ENCODE peak calls at places on chromosomes 5 and 9, in four cellular contexts. S is HCT116, D is HL-60, L is GM23338. V is an unnamed sample.

GRCh38 chr5:66655395-66656324 is 59.5 kb downstream of the MAST4 start:
- DNase-seq in L (peak), D (no peak), S (no peak), V (no peak)

GRCh38 chr5:64690417-64691151 is at the start of gene SHISAL2B:
- DNase-seq in L (peak), S (no peak), D (peak), V (no peak)

GRCh38 chr5:154302181-154302580 is 111.6 kb downstream of the GALNT10 start:
- DNase-seq in D (no peak), S (no peak), L (no peak), V (no peak)

GRCh38 chr5:53087596-53087995 is 22.0 kb downstream of the MOCS2 start:
- DNase-seq in D (no peak), S (no peak), L (no peak), V (no peak)

GRCh38 chr5:53733853-53734252 is 173.4 kb downstream of the NDUFS4 start:
- DNase-seq in S (peak), L (peak), D (no peak), V (no peak)

GRCh38 chr9:32423371-32423770 is 38.9 kb downstream of the ACO1 start:
- DNase-seq in L (no peak), S (no peak), D (no peak), V (no peak)

GRCh38 chr5:74631088-74631960 is 9.2 kb downstream of the ENC1 start:
- DNase-seq in L (peak), S (no peak), D (peak), V (peak)

GRCh38 chr5:59158165-59158564 is 575.3 kb downstream of the RAB3C start:
- DNase-seq in L (no peak), D (no peak), S (no peak), V (no peak)

GRCh38 chr5:52457808-52458207 is 329.9 kb upstream of the ITGA1 start:
- DNase-seq in S (no peak), D (no peak), L (peak), V (no peak)

GRCh38 chr9:104810421-104811339 is 46.8 kb downstream of the NIPSNAP3B start:
- DNase-seq in L (peak), D (no peak), S (no peak), V (peak)

DNA sequence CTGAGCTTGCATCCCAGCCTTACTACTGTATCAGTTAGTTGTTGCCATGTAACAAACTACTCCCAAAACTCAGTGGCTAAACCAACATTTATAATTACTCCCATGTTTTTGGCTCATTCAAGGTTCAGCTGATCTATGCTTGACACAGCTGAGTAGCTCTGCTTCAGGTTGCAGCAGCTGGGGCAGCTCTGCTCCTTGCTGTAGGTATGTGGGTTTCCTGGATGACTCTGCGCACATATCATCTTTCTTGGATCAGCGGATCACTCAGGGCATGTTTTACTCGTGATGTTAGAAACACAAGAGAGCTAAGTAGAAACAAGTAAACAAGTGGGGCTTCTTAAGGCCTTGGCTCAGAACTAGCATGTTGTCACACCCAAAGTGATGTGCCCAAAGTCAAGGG is 15.1 kb downstream of the TEK start:
- DNase-seq in L (no peak), D (no peak), S (no peak), V (no peak)
- H3K27ac ChIP-seq in L (no peak), D (no peak), S (no peak), V (no peak)

GRCh38 chr9:118651511-118651910 is 717.7 kb downstream of the BRINP1 start:
- DNase-seq in L (no peak), S (no peak), D (no peak), V (no peak)
- TF ChIP-seq REST in L (no peak), S (no peak), D (no peak), V (no peak)

DNA sequence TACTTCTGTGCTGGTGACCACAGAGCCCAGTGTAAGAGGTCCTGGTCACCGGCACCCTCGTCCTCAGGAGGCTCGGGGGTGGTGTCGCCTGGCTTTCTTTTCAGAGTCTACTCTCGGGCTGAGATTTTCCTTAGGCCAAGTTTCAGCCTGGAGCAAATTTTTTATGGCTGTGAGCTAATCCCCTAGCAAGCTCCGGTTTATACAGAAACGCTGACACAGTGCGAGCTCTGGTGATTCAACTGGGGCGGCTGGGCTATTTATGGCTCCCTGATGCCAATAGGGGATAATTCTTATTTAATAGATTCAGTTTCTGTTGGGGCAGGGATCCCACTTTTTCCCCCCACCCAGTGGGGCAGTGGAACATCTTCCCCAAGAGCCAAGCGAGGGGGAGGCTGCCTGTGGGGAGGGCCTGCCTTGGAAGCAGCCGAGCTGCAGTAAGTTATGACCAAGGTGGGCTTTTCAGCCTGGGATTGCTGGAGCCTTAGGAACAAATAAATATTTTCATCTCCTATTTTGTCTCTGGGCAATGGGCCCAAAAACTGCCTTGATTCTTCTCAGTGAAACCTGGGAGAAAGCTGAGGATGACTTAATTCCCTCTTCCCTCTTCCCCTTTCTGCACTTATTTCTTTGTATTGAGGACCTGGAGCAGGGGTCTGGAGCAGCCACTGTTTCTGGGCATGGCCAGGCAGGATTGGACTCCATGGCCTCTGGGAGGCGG is 129.0 kb downstream of the MACROH2A1 start:
- DNase-seq in S (no peak), L (no peak), D (no peak), V (no peak)
- TF ChIP-seq POLR2AphosphoS5 in S (no peak), L (no peak), D (no peak), V (no peak)

GRCh38 chr5:14790931-14791330 is 80.6 kb downstream of the ANKH start:
- DNase-seq in D (no peak), S (no peak), L (no peak), V (no peak)
- H3K27ac ChIP-seq in D (no peak), S (no peak), L (no peak), V (no peak)

GRCh38 chr9:14677396-14677795 is 15.8 kb downstream of the ZDHHC21 start:
- DNase-seq in L (no peak), D (no peak), S (no peak), V (no peak)
- TF ChIP-seq REST in L (no peak), D (no peak), S (no peak), V (no peak)

GRCh38 chr9:137064027-137064879 is 6.1 kb downstream of the SAPCD2 start:
- DNase-seq in D (peak), L (peak), S (no peak), V (no peak)
- TF ChIP-seq POLR2AphosphoS5 in D (no peak), L (no peak), S (peak), V (no peak)

DNA sequence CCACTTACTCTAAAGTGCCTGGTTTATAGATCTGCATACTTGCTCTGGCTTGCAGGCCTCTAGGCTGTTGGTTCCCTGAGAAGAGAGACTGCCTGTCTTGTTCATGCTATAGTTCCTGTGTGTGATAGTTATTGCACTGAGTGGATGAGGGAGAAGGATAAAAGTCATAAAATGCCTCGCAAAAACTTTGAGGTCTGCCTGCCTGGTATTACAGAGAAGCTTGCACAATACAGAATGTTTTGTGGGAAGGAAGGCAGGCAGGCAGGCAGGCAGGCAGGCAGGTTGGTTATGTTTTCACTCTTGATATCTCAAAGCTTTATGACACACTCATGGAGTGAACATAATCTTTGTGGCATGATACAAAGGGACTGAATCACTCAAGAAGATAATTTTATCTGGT is 287.1 kb downstream of the SLIT3 start:
- DNase-seq in D (no peak), L (no peak), S (no peak), V (no peak)
- H3K27ac ChIP-seq in D (no peak), L (peak), S (no peak), V (no peak)

V was measured in Panc1.